ENCODE peak calls at places on chromosomes 2 and 18, in five cellular contexts. F is skeletal muscle cell, Y is NCI-H1105, X is brain pericyte, C is activated gamma-delta T cell. H is an unnamed sample.

GRCh38 chr18:24398515-24398914 is 891 bp upstream of the OSBPL1A start:
- DNase-seq in X (no peak), Y (no peak), C (no peak), F (no peak), H (no peak)

GRCh38 chr2:183037660-183038340 is 457 bp downstream of the NCKAP1 start:
- DNase-seq in X (no peak), Y (no peak), F (peak), C (no peak), H (peak)

GRCh38 chr18:51721388-51721787 is 523.9 kb upstream of the MEX3C start:
- DNase-seq in Y (no peak), C (no peak), X (no peak), F (no peak), H (no peak)

GRCh38 chr2:86790134-86790827 is 432 bp downstream of the CD8A start:
- DNase-seq in X (no peak), Y (no peak), C (no peak), F (no peak), H (no peak)

GRCh38 chr2:103738108-103738507 is 976.3 kb downstream of the TMEM182 start:
- DNase-seq in X (no peak), Y (no peak), C (no peak), F (no peak), H (no peak)

GRCh38 chr18:30491815-30492551 is 550.6 kb downstream of the DSC3 start:
- DNase-seq in C (no peak), X (no peak), Y (no peak), F (no peak), H (no peak)

GRCh38 chr2:41409328-41409727 is 638.5 kb upstream of the PKDCC start:
- DNase-seq in C (no peak), F (no peak), X (no peak), Y (no peak), H (no peak)

GRCh38 chr2:221517362-221518121 is 54.6 kb downstream of the EPHA4 start:
- DNase-seq in F (peak), X (no peak), Y (no peak), C (peak), H (no peak)

GRCh38 chr18:35466815-35467623 is 30.7 kb downstream of the INO80C start:
- DNase-seq in F (no peak), C (no peak), Y (no peak), X (no peak), H (no peak)

GRCh38 chr2:610465-610864 is 66.7 kb downstream of the TMEM18 start:
- DNase-seq in C (no peak), F (no peak), Y (no peak), X (no peak), H (no peak)

GRCh38 chr2:149716687-149717086 is 129.1 kb upstream of the MMADHC start:
- DNase-seq in C (no peak), X (no peak), F (no peak), Y (no peak), H (no peak)

GRCh38 chr18:6785001-6785400 is 55.5 kb downstream of the ARHGAP28 start:
- DNase-seq in F (no peak), Y (no peak), X (no peak), C (no peak), H (no peak)

GRCh38 chr2:144237845-144238637 is 281.9 kb downstream of the ZEB2 start:
- DNase-seq in Y (peak), C (no peak), F (no peak), X (no peak), H (peak)

GRCh38 chr2:96739051-96739632 is 722 bp downstream of the LMAN2L start:
- DNase-seq in F (no peak), X (no peak), C (no peak), Y (no peak), H (no peak)